ENCODE peak calls at places on chromosome 9, in seven cellular contexts. T, N, D, F, Q, H and P are unnamed samples. For H3K4me1, the result is how much of the 10 kb centered on the place peaks cover.

GRCh38 chr9:78954286-78954685 is 617.5 kb upstream of the TLE4 start:
- DNase-seq in H (no peak), N (no peak), Q (no peak), D (no peak), F (no peak), T (peak), P (no peak)

GRCh38 chr9:21287280-21287679 is 17.8 kb downstream of the IFNA5 start:
- DNase-seq in H (no peak), T (no peak), F (no peak), D (no peak), N (no peak), Q (no peak), P (no peak)

GRCh38 chr9:127121628-127122175 is 733 bp downstream of the ANGPTL2 start:
- DNase-seq in H (peak), Q (no peak), D (peak), F (peak), N (no peak), T (no peak), P (no peak)

GRCh38 chr9:92180669-92181181 is 65.5 kb upstream of the SPTLC1 start:
- DNase-seq in F (no peak), Q (no peak), H (no peak), N (no peak), T (no peak), D (peak), P (no peak)

GRCh38 chr9:71734953-71735352 is 33.4 kb downstream of the CEMIP2 start:
- DNase-seq in D (no peak), N (no peak), T (no peak), Q (no peak), H (no peak), F (no peak), P (no peak)

GRCh38 chr9:12774861-12775367 is at the start of gene LURAP1L:
- DNase-seq in H (peak), D (peak), N (peak), F (peak), T (peak), Q (no peak), P (no peak)

GRCh38 chr9:72855890-72856523 is 96.8 kb downstream of the ALDH1A1 start:
- DNase-seq in N (no peak), Q (no peak), H (no peak), T (no peak), D (no peak), F (no peak), P (no peak)

GRCh38 chr9:90044710-90045151 is 439.9 kb downstream of the GADD45G start:
- DNase-seq in F (no peak), D (no peak), T (peak), H (no peak), Q (no peak), N (no peak), P (no peak)

GRCh38 chr9:20361656-20362570 is 260.4 kb downstream of the MLLT3 start:
- DNase-seq in D (no peak), F (no peak), N (no peak), Q (no peak), H (no peak), T (no peak), P (no peak)

GRCh38 chr9:16442622-16443021 is 427.8 kb downstream of the BNC2 start:
- DNase-seq in F (no peak), H (peak), D (peak), Q (no peak), T (peak), N (no peak), P (no peak)

GRCh38 chr9:17611921-17612320 is 33.1 kb downstream of the SH3GL2 start:
- DNase-seq in H (no peak), F (no peak), N (no peak), Q (no peak), T (no peak), D (no peak), P (no peak)

GRCh38 chr9:116154976-116155699 is 1.5 kb downstream of the PAPPA start:
- DNase-seq in H (peak), D (peak), F (peak), Q (no peak), T (peak), N (no peak), P (no peak)

GRCh38 chr9:35716236-35716635 is 15.8 kb downstream of the TLN1 start:
- DNase-seq in Q (no peak), F (no peak), H (no peak), N (no peak), T (peak), D (no peak), P (no peak)

GRCh38 chr9:136128436-136128835 is 9.8 kb upstream of the TMEM250 start:
- DNase-seq in Q (no peak), F (no peak), D (no peak), N (no peak), H (no peak), T (no peak), P (no peak)

GRCh38 chr9:91572044-91572443 is 148.4 kb upstream of the NFIL3 start:
- DNase-seq in H (no peak), D (peak), T (no peak), Q (no peak), F (no peak), N (no peak), P (no peak)

GRCh38 chr9:9729082-9729481 is 883.7 kb downstream of the PTPRD start:
- DNase-seq in H (no peak), D (no peak), F (no peak), N (no peak), Q (no peak), T (no peak), P (no peak)

GRCh38 chr9:130196643-130197042 is 24.4 kb downstream of the NCS1 start:
- DNase-seq in Q (no peak), F (no peak), N (no peak), H (no peak), D (no peak), T (no peak), P (no peak)

GRCh38 chr9:87834357-87834756 is 48.3 kb upstream of the SPATA31E1 start:
- DNase-seq in N (no peak), Q (no peak), D (no peak), F (no peak), T (peak), H (peak), P (no peak)

GRCh38 chr9:121701736-121702261 is 50.4 kb downstream of the DAB2IP start:
- DNase-seq in Q (no peak), T (no peak), N (no peak), F (no peak), D (no peak), H (no peak), P (no peak)

GRCh38 chr9:99162759-99163364 is 57.9 kb downstream of the TGFBR1 start:
- DNase-seq in H (no peak), T (peak), D (peak), N (no peak), F (no peak), Q (peak), P (no peak)

GRCh38 chr9:16982780-16983179 is 112.3 kb upstream of the BNC2 start:
- DNase-seq in H (no peak), F (no peak), N (no peak), D (no peak), Q (no peak), T (no peak), P (no peak)

GRCh38 chr9:87543251-87543650 is 45.6 kb downstream of the DAPK1 start:
- DNase-seq in Q (no peak), T (no peak), D (no peak), F (no peak), N (no peak), H (no peak), P (no peak)

GRCh38 chr9:120935383-120935857 is 8.8 kb upstream of the TRAF1 start:
- DNase-seq in D (peak), F (peak), H (no peak), Q (no peak), N (peak), T (peak), P (no peak)

GRCh38 chr9:127664678-127665507 is 41.9 kb upstream of the CFAP157 start:
- DNase-seq in D (peak), Q (no peak), T (no peak), F (no peak), N (no peak), H (no peak), P (no peak)

GRCh38 chr9:72006481-72006880 is 53.9 kb downstream of the C9orf57 start:
- DNase-seq in H (no peak), F (no peak), T (no peak), N (no peak), D (peak), Q (no peak), P (no peak)

GRCh38 chr9:98850851-98851729 is 43.6 kb downstream of the GALNT12 start:
- DNase-seq in D (no peak), N (no peak), H (peak), F (no peak), Q (no peak), T (no peak), P (no peak)

GRCh38 chr9:30913331-30913730 is 1471.1 kb upstream of the ACO1 start:
- DNase-seq in F (no peak), T (no peak), N (no peak), H (peak), D (no peak), Q (no peak), P (no peak)

GRCh38 chr9:78319197-78320029 is 22.5 kb downstream of the PSAT1 start:
- DNase-seq in D (no peak), T (no peak), H (no peak), Q (no peak), F (no peak), N (no peak), P (no peak)

GRCh38 chr9:90552317-90552716 is 90.3 kb downstream of the DIRAS2 start:
- DNase-seq in N (no peak), Q (no peak), F (no peak), D (no peak), T (no peak), H (no peak), P (no peak)

GRCh38 chr9:117454711-117455110 is 39.9 kb upstream of the ASTN2 start:
- DNase-seq in T (no peak), Q (no peak), F (no peak), H (no peak), N (no peak), D (no peak), P (no peak)

GRCh38 chr9:2362170-2362569 is 259.4 kb upstream of the VLDLR start:
- DNase-seq in F (no peak), Q (no peak), N (no peak), D (no peak), H (no peak), T (no peak), P (no peak)

GRCh38 chr9:37986771-37987258 is 82.2 kb downstream of the SHB start:
- DNase-seq in F (no peak), N (no peak), D (no peak), Q (no peak), T (no peak), H (no peak), P (no peak)

GRCh38 chr9:112170968-112171367 is 4.1 kb downstream of the SUSD1 start:
- DNase-seq in Q (no peak), H (no peak), T (no peak), D (no peak), N (no peak), F (no peak), P (no peak)
- H3K4me1 ChIP-seq in Q (half or more), H (under half), T (under half), D (under half), N (under half), F (under half), P (half or more)

GRCh38 chr9:133529457-133529856 is 4.7 kb upstream of the MYMK start:
- DNase-seq in N (no peak), Q (no peak), T (no peak), H (no peak), F (no peak), D (no peak), P (no peak)
- H3K4me1 ChIP-seq in N (under half), Q (under half), T (under half), H (under half), F (under half), D (under half), P (under half)

DNA sequence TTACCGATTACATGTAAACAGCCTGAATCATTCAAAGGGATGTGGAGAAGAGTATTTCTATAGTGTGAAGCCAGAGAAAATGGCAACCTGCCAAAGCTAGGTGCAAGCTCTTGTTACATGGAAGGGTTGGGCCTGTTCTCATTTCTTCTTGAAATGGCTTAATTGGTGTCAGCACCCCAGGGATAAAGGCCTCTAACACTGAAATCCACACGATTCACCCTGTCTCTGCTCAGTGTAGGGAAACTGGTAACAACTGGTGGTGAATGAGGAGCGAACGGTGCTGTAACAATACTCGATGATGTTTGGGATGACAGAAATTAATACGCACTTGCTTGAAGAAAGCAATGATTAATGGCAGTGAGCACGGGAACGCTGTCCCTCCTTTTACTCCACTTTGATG is 16.2 kb downstream of the PBX3 start:
- DNase-seq in Q (no peak), T (peak), F (no peak), D (peak), H (no peak), N (no peak), P (no peak)
- H3K4me1 ChIP-seq in Q (under half), T (under half), F (under half), D (under half), H (under half), N (under half), P (under half)

GRCh38 chr9:131669234-131670172 is 70.4 kb downstream of the RAPGEF1 start:
- DNase-seq in Q (no peak), D (no peak), H (no peak), N (no peak), T (no peak), F (no peak), P (no peak)
- H3K4me1 ChIP-seq in Q (half or more), D (under half), H (under half), N (under half), T (under half), F (under half), P (half or more)

DNA sequence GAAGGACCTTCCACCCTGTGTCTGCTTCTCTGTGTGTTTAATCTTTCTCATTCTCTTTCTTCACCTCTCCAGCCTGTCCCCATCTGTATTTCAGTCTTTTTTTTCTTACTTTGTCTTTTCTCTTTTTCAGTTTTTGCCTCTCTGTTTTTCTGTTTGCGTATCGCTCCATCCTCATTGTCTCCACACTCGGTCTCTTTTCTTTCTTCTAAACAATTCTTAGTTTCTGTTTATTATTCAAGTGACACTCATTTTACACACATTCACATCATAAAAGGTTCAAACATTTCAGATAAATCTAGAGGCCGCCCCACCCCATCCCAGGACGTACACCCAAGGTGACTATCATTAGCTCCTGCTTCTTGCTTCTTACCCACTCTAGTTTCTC is 9.8 kb downstream of the LHX2 start:
- DNase-seq in T (no peak), D (no peak), F (no peak), N (no peak), H (no peak), Q (no peak), P (no peak)
- H3K4me1 ChIP-seq in T (under half), D (under half), F (under half), N (under half), H (under half), Q (under half), P (under half)

DNA sequence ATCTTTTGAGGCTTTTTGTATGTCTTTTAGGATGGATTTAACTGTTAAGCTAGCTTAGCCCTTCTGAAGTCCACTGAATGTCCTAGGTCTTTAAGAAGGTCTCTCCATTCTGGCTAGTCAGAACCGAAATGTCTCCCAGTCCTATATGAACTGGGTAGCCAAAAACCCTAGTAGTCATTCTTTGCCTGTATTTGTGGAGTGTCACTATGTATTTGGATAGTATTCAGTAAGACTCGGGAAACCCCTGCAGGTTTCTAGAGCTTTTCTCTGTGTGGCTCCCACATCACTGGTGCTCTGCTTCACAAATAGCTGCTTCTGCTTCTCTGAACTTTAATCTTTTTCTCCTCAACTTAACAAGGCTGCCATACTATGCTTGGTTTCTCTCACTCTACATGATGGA is 68.0 kb downstream of the RIC1 start:
- DNase-seq in H (no peak), Q (no peak), N (no peak), T (no peak), D (no peak), F (no peak), P (no peak)
- H3K4me1 ChIP-seq in H (under half), Q (under half), N (under half), T (under half), D (under half), F (under half), P (under half)

DNA sequence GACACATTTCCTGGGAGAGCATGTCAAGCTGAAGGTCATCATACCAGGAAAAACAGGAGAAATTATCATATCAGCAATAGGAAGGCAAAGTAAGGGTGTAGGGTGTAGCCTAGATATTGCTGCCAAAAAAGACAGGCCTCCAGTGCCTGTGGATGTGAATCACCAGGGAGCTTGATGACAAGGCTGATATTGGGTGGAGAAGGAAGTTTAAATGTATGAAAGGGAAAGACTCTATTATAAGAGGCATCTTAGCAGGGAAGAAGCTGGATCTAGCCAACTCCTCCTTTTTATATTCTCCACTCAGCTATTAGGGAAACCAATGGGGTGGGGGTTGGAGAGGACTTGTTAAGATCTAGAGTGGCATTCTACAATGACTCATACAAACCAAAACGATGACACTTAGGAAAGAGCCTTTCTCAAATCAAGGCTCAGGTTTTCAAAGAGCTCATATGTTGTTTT is 13.4 kb upstream of the TXNDC8 start:
- DNase-seq in F (no peak), T (peak), N (no peak), D (peak), Q (no peak), H (no peak), P (no peak)
- H3K4me1 ChIP-seq in F (under half), T (under half), N (under half), D (under half), Q (under half), H (under half), P (under half)

GRCh38 chr9:75692309-75692708 is 198.2 kb upstream of the PCSK5 start:
- DNase-seq in Q (no peak), N (no peak), D (no peak), H (no peak), F (no peak), T (no peak), P (no peak)
- H3K4me1 ChIP-seq in Q (under half), N (under half), D (under half), H (under half), F (under half), T (under half), P (under half)

DNA sequence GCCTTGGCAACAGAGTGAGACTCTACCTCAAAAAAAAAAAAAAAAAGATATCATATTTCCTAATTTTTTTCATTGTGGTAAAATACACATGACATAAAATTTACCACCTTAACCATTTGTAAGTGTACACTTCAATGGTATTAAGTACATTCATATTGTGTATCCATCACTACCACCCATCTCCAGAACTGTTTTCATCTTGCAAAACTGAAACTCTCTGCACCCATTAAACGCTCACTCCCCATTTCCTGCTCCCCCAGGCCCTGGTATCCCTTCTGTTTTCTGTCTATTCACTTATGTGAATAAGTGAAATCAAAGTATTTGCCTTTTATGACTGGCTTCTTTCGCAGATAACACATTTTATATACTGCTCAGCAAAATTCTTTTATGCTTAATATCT is 12.8 kb downstream of the LRRC8A start:
- DNase-seq in N (no peak), T (no peak), H (no peak), Q (no peak), D (no peak), F (no peak), P (no peak)
- H3K4me1 ChIP-seq in N (under half), T (under half), H (under half), Q (half or more), D (under half), F (under half), P (half or more)

GRCh38 chr9:14427419-14427818 is 113.5 kb upstream of the NFIB start:
- DNase-seq in H (no peak), N (no peak), F (no peak), D (no peak), Q (no peak), T (no peak), P (no peak)

GRCh38 chr9:14424983-14425382 is 111.0 kb upstream of the NFIB start:
- DNase-seq in T (no peak), H (no peak), Q (no peak), D (no peak), N (no peak), F (no peak), P (no peak)

GRCh38 chr9:14424323-14424722 is 110.4 kb upstream of the NFIB start:
- DNase-seq in T (no peak), H (no peak), D (no peak), F (no peak), N (no peak), Q (no peak), P (no peak)

GRCh38 chr9:14421291-14421690 is 107.3 kb upstream of the NFIB start:
- DNase-seq in N (no peak), T (no peak), H (no peak), D (no peak), Q (no peak), F (no peak), P (no peak)

GRCh38 chr9:14423816-14424261 is 109.9 kb upstream of the NFIB start:
- DNase-seq in Q (no peak), T (no peak), H (no peak), D (peak), F (no peak), N (no peak), P (no peak)
- H3K4me1 ChIP-seq in Q (under half), T (under half), H (under half), D (under half), F (under half), N (under half), P (under half)